ENCODE peak calls at places on chromosomes 16 and 17, in seven cellular contexts. One of them, this sample, is unnamed. For H3K4me1, the result is how much of the 10 kb centered on the place peaks cover.

GRCh38 chr17:4818276-4818675 is 11.3 kb downstream of the PLD2 start:
- DNase-seq in colonic mucosa: no peak
- DNase-seq in right atrium auricular region: no peak
- DNase-seq in left ventricle myocardium inferior: no peak
- DNase-seq in astrocyte: no peak
- DNase-seq in stomach: no peak
- DNase-seq in Peyer's patch: no peak
- DNase-seq in this sample: no peak

GRCh38 chr17:55870044-55870443 is 119.2 kb downstream of the PCTP start:
- DNase-seq in colonic mucosa: no peak
- DNase-seq in right atrium auricular region: no peak
- DNase-seq in left ventricle myocardium inferior: no peak
- DNase-seq in astrocyte: no peak
- DNase-seq in stomach: no peak
- DNase-seq in Peyer's patch: no peak
- DNase-seq in this sample: no peak

GRCh38 chr17:15262291-15263205 is 2.6 kb downstream of the PMP22 start:
- DNase-seq in colonic mucosa: peak
- DNase-seq in right atrium auricular region: peak
- DNase-seq in left ventricle myocardium inferior: peak
- DNase-seq in astrocyte: peak
- DNase-seq in stomach: peak
- DNase-seq in Peyer's patch: peak
- DNase-seq in this sample: peak

GRCh38 chr16:2779978-2780898 is 3.2 kb upstream of the ELOB start:
- DNase-seq in colonic mucosa: no peak
- DNase-seq in right atrium auricular region: no peak
- DNase-seq in left ventricle myocardium inferior: no peak
- DNase-seq in astrocyte: no peak
- DNase-seq in stomach: no peak
- DNase-seq in Peyer's patch: peak
- DNase-seq in this sample: peak

GRCh38 chr16:81523387-81524115 is 78.9 kb downstream of the CMIP start:
- DNase-seq in colonic mucosa: no peak
- DNase-seq in right atrium auricular region: peak
- DNase-seq in left ventricle myocardium inferior: no peak
- DNase-seq in astrocyte: peak
- DNase-seq in stomach: peak
- DNase-seq in Peyer's patch: no peak
- DNase-seq in this sample: peak

GRCh38 chr17:75412455-75413317 is 7.2 kb upstream of the GRB2 start:
- DNase-seq in colonic mucosa: peak
- DNase-seq in right atrium auricular region: peak
- DNase-seq in left ventricle myocardium inferior: no peak
- DNase-seq in astrocyte: peak
- DNase-seq in stomach: peak
- DNase-seq in Peyer's patch: peak
- DNase-seq in this sample: peak

GRCh38 chr17:18224428-18225120 is 861 bp upstream of the LLGL1 start:
- DNase-seq in colonic mucosa: no peak
- DNase-seq in right atrium auricular region: peak
- DNase-seq in left ventricle myocardium inferior: peak
- DNase-seq in astrocyte: no peak
- DNase-seq in stomach: no peak
- DNase-seq in Peyer's patch: no peak
- DNase-seq in this sample: no peak

GRCh38 chr17:48626470-48627241 is 498 bp upstream of the HOXB9 start:
- DNase-seq in colonic mucosa: peak
- DNase-seq in right atrium auricular region: no peak
- DNase-seq in left ventricle myocardium inferior: no peak
- DNase-seq in astrocyte: no peak
- DNase-seq in stomach: no peak
- DNase-seq in Peyer's patch: peak
- DNase-seq in this sample: no peak

GRCh38 chr16:30395155-30395991 is at the start of gene ZNF48:
- DNase-seq in colonic mucosa: peak
- DNase-seq in right atrium auricular region: peak
- DNase-seq in left ventricle myocardium inferior: peak
- DNase-seq in astrocyte: peak
- DNase-seq in stomach: peak
- DNase-seq in Peyer's patch: peak
- DNase-seq in this sample: peak

GRCh38 chr16:50756466-50756865 is 14.6 kb downstream of the CYLD start:
- DNase-seq in colonic mucosa: no peak
- DNase-seq in right atrium auricular region: no peak
- DNase-seq in left ventricle myocardium inferior: no peak
- DNase-seq in astrocyte: no peak
- DNase-seq in stomach: no peak
- DNase-seq in Peyer's patch: no peak
- DNase-seq in this sample: no peak

GRCh38 chr16:58236231-58236690 is 38.4 kb upstream of the CSNK2A2 start:
- DNase-seq in colonic mucosa: peak
- DNase-seq in right atrium auricular region: peak
- DNase-seq in left ventricle myocardium inferior: peak
- DNase-seq in astrocyte: peak
- DNase-seq in stomach: peak
- DNase-seq in Peyer's patch: peak
- DNase-seq in this sample: peak

GRCh38 chr16:3478242-3478925 is 16.9 kb downstream of the C16orf90 start:
- DNase-seq in colonic mucosa: peak
- DNase-seq in right atrium auricular region: no peak
- DNase-seq in left ventricle myocardium inferior: no peak
- DNase-seq in astrocyte: no peak
- DNase-seq in stomach: no peak
- DNase-seq in Peyer's patch: peak
- DNase-seq in this sample: no peak

GRCh38 chr16:67246081-67246944 is 968 bp downstream of the FHOD1 start:
- DNase-seq in colonic mucosa: peak
- DNase-seq in right atrium auricular region: peak
- DNase-seq in left ventricle myocardium inferior: peak
- DNase-seq in astrocyte: peak
- DNase-seq in stomach: peak
- DNase-seq in Peyer's patch: peak
- DNase-seq in this sample: peak

DNA sequence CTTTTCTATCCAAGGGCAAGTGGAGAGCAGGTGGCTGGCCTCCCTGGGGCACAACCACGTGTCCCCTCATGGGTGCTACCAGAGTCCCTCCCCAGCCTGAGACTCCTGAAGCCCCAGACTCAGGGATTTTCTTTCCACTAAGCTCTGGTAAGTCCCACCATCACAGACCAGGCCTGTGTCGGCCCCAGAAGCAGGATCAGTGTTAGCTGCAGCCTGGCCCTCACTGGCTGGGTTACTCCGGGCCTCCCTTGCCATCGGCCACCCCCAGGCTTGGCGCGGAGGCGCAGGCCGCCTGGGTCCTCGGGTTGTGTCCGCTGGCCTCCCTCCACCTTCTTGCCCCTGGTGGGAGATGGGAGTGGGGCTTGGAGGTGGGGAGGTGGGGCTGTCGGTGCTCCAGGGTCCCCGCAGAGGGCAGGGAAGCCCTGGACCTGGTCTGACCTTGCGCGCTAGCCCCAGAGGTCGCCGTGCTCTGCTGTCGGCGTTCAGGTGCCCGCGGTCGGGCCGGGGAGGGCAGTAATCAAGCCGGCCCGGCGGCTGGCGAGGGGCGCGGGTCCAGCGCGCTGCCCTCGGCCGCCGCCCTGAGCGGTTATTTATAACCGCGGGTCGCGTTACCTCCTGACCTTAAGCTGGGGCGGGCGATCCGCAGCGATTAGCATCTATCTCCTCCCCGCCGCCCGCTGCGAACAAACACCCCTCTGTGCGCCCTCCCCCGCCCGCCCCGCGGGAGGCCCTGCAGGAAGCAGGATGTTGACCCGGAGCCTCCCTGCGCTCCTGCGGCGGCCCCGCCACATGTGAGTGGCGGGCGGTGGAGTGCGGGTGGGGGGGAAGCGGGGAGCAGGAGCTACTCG is 78.1 kb upstream of the TOB1 start:
- DNase-seq in colonic mucosa: peak
- DNase-seq in right atrium auricular region: no peak
- DNase-seq in left ventricle myocardium inferior: peak
- DNase-seq in astrocyte: no peak
- DNase-seq in stomach: peak
- DNase-seq in Peyer's patch: peak
- DNase-seq in this sample: peak
- H3K4me1 ChIP-seq in colonic mucosa: under half
- H3K4me1 ChIP-seq in right atrium auricular region: under half
- H3K4me1 ChIP-seq in left ventricle myocardium inferior: under half
- H3K4me1 ChIP-seq in astrocyte: under half
- H3K4me1 ChIP-seq in stomach: half or more
- H3K4me1 ChIP-seq in Peyer's patch: under half
- H3K4me1 ChIP-seq in this sample: under half

DNA sequence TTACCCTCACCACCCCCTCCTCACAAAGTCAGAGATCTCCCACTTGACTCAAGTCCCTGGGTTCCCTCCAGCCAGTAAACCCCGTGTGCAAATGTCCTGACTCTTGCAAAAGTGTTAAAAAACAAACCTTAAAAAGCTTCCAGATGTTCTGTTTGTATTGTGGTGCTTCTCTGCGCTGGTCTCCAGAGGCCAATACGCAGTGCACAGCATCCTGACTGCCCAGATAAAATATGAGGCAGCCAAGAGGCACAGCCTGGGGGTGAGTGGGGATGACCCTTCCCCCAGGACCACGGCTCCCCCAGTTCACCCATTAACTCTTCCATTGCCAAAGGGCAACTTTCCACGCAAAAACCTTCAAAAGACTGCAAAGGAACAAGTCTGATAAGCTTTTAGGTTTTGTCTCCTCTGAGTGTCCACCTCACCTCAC is 291.8 kb downstream of the SOX9 start:
- DNase-seq in colonic mucosa: no peak
- DNase-seq in right atrium auricular region: no peak
- DNase-seq in left ventricle myocardium inferior: peak
- DNase-seq in astrocyte: no peak
- DNase-seq in stomach: no peak
- DNase-seq in Peyer's patch: no peak
- DNase-seq in this sample: no peak
- H3K4me1 ChIP-seq in colonic mucosa: under half
- H3K4me1 ChIP-seq in right atrium auricular region: under half
- H3K4me1 ChIP-seq in left ventricle myocardium inferior: under half
- H3K4me1 ChIP-seq in astrocyte: under half
- H3K4me1 ChIP-seq in stomach: under half
- H3K4me1 ChIP-seq in Peyer's patch: under half
- H3K4me1 ChIP-seq in this sample: under half

DNA sequence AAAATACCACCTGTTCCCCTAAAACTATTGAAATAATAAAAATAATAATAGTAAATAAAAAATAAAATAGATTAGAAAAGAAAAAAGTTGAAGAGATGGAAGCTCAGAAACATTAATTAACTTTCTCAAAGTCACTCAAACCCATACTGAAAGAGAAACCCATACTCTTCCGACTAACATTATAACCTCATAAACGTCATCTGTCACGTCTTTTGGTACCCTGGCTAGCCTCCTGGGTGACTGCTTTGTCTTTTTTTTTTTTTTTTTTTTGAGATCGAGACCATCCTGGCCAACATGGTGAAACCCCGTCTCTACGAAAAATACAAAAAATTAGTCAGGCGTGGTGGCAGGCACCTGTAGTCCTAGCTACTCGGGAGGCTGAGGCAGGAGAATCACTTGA is 7.6 kb downstream of the SLFN12L start:
- DNase-seq in colonic mucosa: no peak
- DNase-seq in right atrium auricular region: no peak
- DNase-seq in left ventricle myocardium inferior: no peak
- DNase-seq in astrocyte: no peak
- DNase-seq in stomach: no peak
- DNase-seq in Peyer's patch: no peak
- DNase-seq in this sample: no peak
- H3K4me1 ChIP-seq in colonic mucosa: under half
- H3K4me1 ChIP-seq in right atrium auricular region: under half
- H3K4me1 ChIP-seq in left ventricle myocardium inferior: under half
- H3K4me1 ChIP-seq in astrocyte: under half
- H3K4me1 ChIP-seq in stomach: under half
- H3K4me1 ChIP-seq in Peyer's patch: under half
- H3K4me1 ChIP-seq in this sample: under half

GRCh38 chr16:11687606-11688519 is 19.6 kb downstream of the SNN start:
- DNase-seq in colonic mucosa: no peak
- DNase-seq in right atrium auricular region: peak
- DNase-seq in left ventricle myocardium inferior: no peak
- DNase-seq in astrocyte: no peak
- DNase-seq in stomach: peak
- DNase-seq in Peyer's patch: no peak
- DNase-seq in this sample: no peak

GRCh38 chr16:11686713-11687112 is 18.5 kb downstream of the SNN start:
- DNase-seq in colonic mucosa: no peak
- DNase-seq in right atrium auricular region: no peak
- DNase-seq in left ventricle myocardium inferior: no peak
- DNase-seq in astrocyte: no peak
- DNase-seq in stomach: no peak
- DNase-seq in Peyer's patch: no peak
- DNase-seq in this sample: no peak

GRCh38 chr16:11688520-11688886 is 20.2 kb downstream of the SNN start:
- DNase-seq in colonic mucosa: no peak
- DNase-seq in right atrium auricular region: no peak
- DNase-seq in left ventricle myocardium inferior: no peak
- DNase-seq in astrocyte: no peak
- DNase-seq in stomach: no peak
- DNase-seq in Peyer's patch: no peak
- DNase-seq in this sample: no peak

GRCh38 chr16:11691235-11691634 is 23.0 kb downstream of the SNN start:
- DNase-seq in colonic mucosa: no peak
- DNase-seq in right atrium auricular region: peak
- DNase-seq in left ventricle myocardium inferior: no peak
- DNase-seq in astrocyte: no peak
- DNase-seq in stomach: no peak
- DNase-seq in Peyer's patch: no peak
- DNase-seq in this sample: no peak

GRCh38 chr16:11689031-11689840 is 21.0 kb downstream of the SNN start:
- DNase-seq in colonic mucosa: no peak
- DNase-seq in right atrium auricular region: peak
- DNase-seq in left ventricle myocardium inferior: no peak
- DNase-seq in astrocyte: no peak
- DNase-seq in stomach: no peak
- DNase-seq in Peyer's patch: no peak
- DNase-seq in this sample: no peak
- H3K4me1 ChIP-seq in colonic mucosa: under half
- H3K4me1 ChIP-seq in right atrium auricular region: under half
- H3K4me1 ChIP-seq in left ventricle myocardium inferior: half or more
- H3K4me1 ChIP-seq in astrocyte: under half
- H3K4me1 ChIP-seq in stomach: under half
- H3K4me1 ChIP-seq in Peyer's patch: under half
- H3K4me1 ChIP-seq in this sample: under half

This sample was measured in breast epithelium.